ENCODE peak calls at places on chromosome 15, in eight cellular contexts. P is psoas muscle; U is OCI-LY7; Q is CD8-positive, alpha-beta T cell; V is suprapubic skin; M is upper lobe of right lung; T is heart left ventricle; W is ovary. Y is an unnamed sample. For H3K4me1, the result is how much of the 10 kb centered on the place peaks cover.

GRCh38 chr15:22956980-22957264 is 23.2 kb downstream of the CYFIP1 start:
- DNase-seq in W (no peak), P (no peak), T (no peak), V (no peak), U (no peak), M (no peak), Q (no peak), Y (no peak)

GRCh38 chr15:42385206-42385979 is 26.1 kb downstream of the CAPN3 start:
- DNase-seq in P (no peak), Q (no peak), V (no peak), M (peak), U (peak), T (no peak), W (no peak), Y (peak)

GRCh38 chr15:99361541-99362185 is 110.4 kb downstream of the LRRC28 start:
- DNase-seq in P (no peak), V (no peak), U (peak), Q (no peak), M (no peak), T (no peak), W (no peak), Y (no peak)

GRCh38 chr15:71448688-71449114 is 333.4 kb downstream of the THSD4 start:
- DNase-seq in P (no peak), T (peak), M (no peak), V (no peak), Q (no peak), W (peak), U (peak), Y (peak)

GRCh38 chr15:94395626-94396025 is 164.3 kb downstream of the MCTP2 start:
- DNase-seq in W (no peak), Q (no peak), T (no peak), U (no peak), M (no peak), V (no peak), P (no peak), Y (no peak)

GRCh38 chr15:90816401-90817116 is 51.8 kb upstream of the FURIN start:
- DNase-seq in V (no peak), P (no peak), W (no peak), U (no peak), Q (no peak), T (no peak), M (no peak), Y (no peak)

GRCh38 chr15:60729850-60730458 is 251.0 kb upstream of the ICE2 start:
- DNase-seq in Q (no peak), W (no peak), P (no peak), T (no peak), U (no peak), V (no peak), M (no peak), Y (no peak)

GRCh38 chr15:80619677-80620076 is 75.4 kb upstream of the ABHD17C start:
- DNase-seq in Q (no peak), P (no peak), U (no peak), V (no peak), M (no peak), W (no peak), T (no peak), Y (no peak)

GRCh38 chr15:43483306-43484128 is 9.4 kb downstream of the TP53BP1 start:
- DNase-seq in V (no peak), U (peak), W (no peak), Q (no peak), T (no peak), P (no peak), M (no peak), Y (no peak)

GRCh38 chr15:96327155-96327741 is 3.3 kb upstream of the NR2F2 start:
- DNase-seq in M (no peak), T (no peak), P (no peak), Q (no peak), W (peak), V (no peak), U (peak), Y (peak)

GRCh38 chr15:54149115-54149531 is 170.9 kb downstream of the UNC13C start:
- DNase-seq in W (no peak), V (no peak), M (no peak), P (no peak), Q (no peak), U (no peak), T (no peak), Y (no peak)

GRCh38 chr15:45121706-45122417 is 7.7 kb downstream of the DUOXA2 start:
- DNase-seq in T (no peak), P (no peak), U (no peak), Q (no peak), V (no peak), W (no peak), M (peak), Y (no peak)

GRCh38 chr15:71807125-71807629 is 3.2 kb upstream of the NR2E3 start:
- DNase-seq in Q (no peak), U (no peak), P (no peak), W (no peak), T (no peak), M (no peak), V (no peak), Y (no peak)

GRCh38 chr15:71601038-71601869 is 209.1 kb upstream of the NR2E3 start:
- DNase-seq in Q (no peak), P (no peak), W (no peak), U (no peak), M (no peak), V (no peak), T (no peak), Y (no peak)

GRCh38 chr15:51195459-51195858 is 100.8 kb upstream of the TNFAIP8L3 start:
- DNase-seq in T (no peak), U (no peak), V (no peak), P (no peak), M (no peak), W (no peak), Q (no peak), Y (no peak)

GRCh38 chr15:67253517-67254237 is 784 bp downstream of the AAGAB start:
- DNase-seq in V (no peak), U (no peak), M (no peak), P (no peak), W (peak), T (no peak), Q (no peak), Y (peak)

GRCh38 chr15:77589839-77590238 is 42.9 kb downstream of the LINGO1 start:
- DNase-seq in P (no peak), T (peak), V (no peak), W (no peak), Q (no peak), M (no peak), U (no peak), Y (no peak)

GRCh38 chr15:83320404-83320803 is 35.9 kb upstream of the BNC1 start:
- DNase-seq in U (no peak), M (no peak), T (no peak), V (no peak), P (no peak), W (no peak), Q (no peak), Y (no peak)

GRCh38 chr15:35851491-35851890 is 305.5 kb upstream of the DPH6 start:
- DNase-seq in M (no peak), U (no peak), P (no peak), W (no peak), V (no peak), Q (no peak), T (no peak), Y (no peak)

GRCh38 chr15:31230630-31231485 is 95.8 kb upstream of the KLF13 start:
- DNase-seq in U (peak), M (no peak), T (no peak), P (no peak), V (no peak), Q (no peak), W (no peak), Y (no peak)

GRCh38 chr15:100245496-100245838 is 96.3 kb downstream of the ADAMTS17 start:
- DNase-seq in M (no peak), V (no peak), T (no peak), P (no peak), W (no peak), U (no peak), Q (no peak), Y (no peak)

GRCh38 chr15:36062357-36062756 is 516.4 kb upstream of the DPH6 start:
- DNase-seq in U (no peak), W (no peak), T (no peak), M (no peak), P (no peak), V (no peak), Q (no peak), Y (no peak)

GRCh38 chr15:97078556-97078955 is 748.1 kb downstream of the NR2F2 start:
- DNase-seq in Q (no peak), U (no peak), V (no peak), W (no peak), T (no peak), P (no peak), M (no peak), Y (no peak)

GRCh38 chr15:100308222-100309007 is 33.4 kb downstream of the ADAMTS17 start:
- DNase-seq in P (no peak), V (no peak), U (no peak), M (no peak), Q (no peak), W (peak), T (peak), Y (no peak)

GRCh38 chr15:33547876-33548275 is 237.1 kb downstream of the RYR3 start:
- DNase-seq in M (no peak), V (no peak), W (peak), T (no peak), Q (no peak), P (peak), U (peak), Y (peak)

GRCh38 chr15:75107509-75107904 is 84.1 kb downstream of the PPCDC start:
- DNase-seq in U (no peak), M (no peak), P (no peak), W (no peak), T (no peak), V (no peak), Q (no peak), Y (no peak)

GRCh38 chr15:90910441-90911301 is 7.6 kb downstream of the MAN2A2 start:
- DNase-seq in M (no peak), U (no peak), T (no peak), Q (no peak), V (no peak), P (peak), W (no peak), Y (no peak)

GRCh38 chr15:77505556-77505955 is 84.9 kb downstream of the HMG20A start:
- DNase-seq in W (no peak), T (no peak), V (no peak), P (no peak), M (no peak), Q (no peak), U (no peak), Y (no peak)

GRCh38 chr15:87224409-87224808 is 1032.1 kb downstream of the NTRK3 start:
- DNase-seq in P (no peak), T (no peak), M (no peak), Q (no peak), V (no peak), W (no peak), U (no peak), Y (no peak)

GRCh38 chr15:76401285-76401684 is 64.7 kb downstream of the ISL2 start:
- DNase-seq in V (no peak), U (no peak), M (no peak), Q (no peak), P (no peak), T (no peak), W (no peak), Y (no peak)

GRCh38 chr15:91992940-91993339 is 139.4 kb downstream of the SLCO3A1 start:
- DNase-seq in T (no peak), U (no peak), W (no peak), Q (no peak), M (no peak), V (no peak), P (no peak), Y (no peak)
- TF ChIP-seq CTCF in T (no peak), U (no peak), W (no peak), Q (no peak), M (no peak), V (no peak), P (no peak), Y (no peak)

DNA sequence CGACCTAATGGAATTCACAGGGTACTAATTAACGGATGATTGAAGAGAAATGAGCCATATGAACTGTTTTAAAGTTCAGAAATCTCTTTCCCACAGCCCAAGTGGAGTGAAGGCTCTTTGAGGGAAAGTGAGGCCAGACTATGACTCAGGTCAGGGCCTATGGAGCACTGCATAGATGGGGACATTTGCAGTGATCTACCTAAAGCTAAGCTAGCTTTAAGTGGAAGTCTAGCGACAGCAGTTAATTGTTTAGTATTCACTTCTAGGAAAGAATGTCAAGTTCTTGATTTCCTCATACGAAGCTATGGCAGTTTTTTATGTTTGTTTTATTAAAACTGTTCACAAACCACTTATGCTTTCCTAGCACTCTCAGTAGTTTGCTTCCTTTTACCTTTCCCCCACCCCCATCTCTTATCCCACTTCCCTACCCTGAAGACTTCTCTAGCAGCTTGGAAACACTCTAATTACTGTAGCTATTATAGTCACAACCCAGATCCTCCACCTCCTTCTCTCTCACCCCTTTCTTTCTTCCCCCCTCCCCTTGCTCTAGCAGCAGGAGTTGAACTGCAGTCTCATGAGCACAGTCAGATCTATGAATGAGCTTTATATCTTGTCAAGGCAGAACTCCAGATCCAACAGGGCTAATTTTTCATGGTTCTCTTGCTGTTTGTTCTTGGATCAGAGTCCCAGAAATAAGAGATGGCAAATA is 6.2 kb downstream of the ZNF609 start:
- DNase-seq in U (no peak), V (no peak), T (no peak), Q (no peak), M (no peak), W (no peak), P (no peak), Y (no peak)
- H3K27ac ChIP-seq in U (no peak), V (no peak), T (no peak), Q (no peak), M (peak), W (no peak), P (no peak), Y (no peak)

DNA sequence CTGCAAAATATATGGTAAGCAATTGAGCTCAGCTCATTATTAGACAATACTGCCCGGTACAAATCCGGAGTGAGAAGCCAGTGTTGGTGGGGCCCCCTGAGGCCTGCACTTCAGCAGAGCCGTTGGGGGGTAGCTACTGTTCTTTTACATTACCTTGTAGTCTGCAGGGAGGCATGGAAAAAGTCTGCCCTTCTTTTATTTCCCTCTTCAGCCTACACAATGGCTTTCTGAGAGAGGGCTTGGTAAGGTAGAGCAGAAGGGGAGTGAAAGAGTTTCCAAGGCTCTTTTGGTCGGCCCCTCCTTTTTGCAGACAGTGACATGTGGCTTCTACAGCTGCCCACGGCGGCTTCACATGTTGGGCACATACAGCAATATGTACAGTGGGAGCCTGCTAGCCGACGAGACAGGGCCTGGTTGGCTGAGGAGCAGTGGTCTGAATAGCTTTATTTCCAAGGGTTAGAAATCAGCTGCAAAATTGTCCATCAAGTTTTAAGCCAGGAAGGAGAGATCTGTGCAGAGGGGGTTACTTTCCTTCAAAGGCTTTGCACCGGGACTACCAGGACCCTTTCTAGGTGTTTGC is 3.9 kb downstream of the INAFM2 start:
- DNase-seq in Q (no peak), U (no peak), P (no peak), V (no peak), T (no peak), M (no peak), W (no peak), Y (no peak)
- H3K4me1 ChIP-seq in Q (under half), U (under half), P (under half), V (under half), T (half or more), M (half or more), W (under half), Y (half or more)

GRCh38 chr15:40847225-40847961 is 3.5 kb downstream of the SPINT1 start:
- DNase-seq in P (no peak), W (no peak), M (peak), Q (no peak), U (peak), T (peak), V (no peak), Y (peak)
- TF ChIP-seq CTCF in P (no peak), W (no peak), M (no peak), Q (no peak), U (no peak), T (no peak), V (no peak), Y (peak)

DNA sequence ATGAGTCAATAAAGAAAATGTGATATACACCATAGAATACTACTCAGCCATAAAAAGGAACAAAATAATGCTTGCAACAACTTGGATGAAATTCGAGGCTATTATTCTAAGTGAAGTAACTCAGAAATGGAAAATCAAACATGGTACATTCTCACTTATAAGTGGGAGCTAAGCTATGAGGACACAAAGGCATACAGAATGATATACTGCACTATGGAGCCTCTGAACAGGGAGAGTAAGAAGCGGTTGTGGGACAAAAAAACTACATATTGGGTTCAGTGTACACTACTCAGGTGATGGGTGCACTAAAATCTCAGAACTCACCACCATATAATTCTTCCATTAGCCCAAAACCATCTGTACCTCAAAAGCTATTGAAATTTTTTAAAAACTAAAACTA is 68.8 kb upstream of the AKAP13 start:
- DNase-seq in M (no peak), U (no peak), Q (no peak), T (no peak), P (no peak), W (no peak), V (no peak), Y (no peak)
- H3K27ac ChIP-seq in M (no peak), U (no peak), Q (no peak), T (no peak), P (no peak), W (no peak), V (no peak), Y (no peak)

GRCh38 chr15:92920595-92921169 is 20.6 kb downstream of the CHD2 start:
- DNase-seq in T (no peak), W (no peak), P (no peak), Q (no peak), V (no peak), U (no peak), M (no peak), Y (no peak)
- H3K4me1 ChIP-seq in T (half or more), W (under half), P (half or more), Q (half or more), V (half or more), U (half or more), M (half or more), Y (half or more)

GRCh38 chr15:88802250-88802990 is 816 bp upstream of the ACAN start:
- DNase-seq in W (no peak), V (no peak), T (no peak), U (no peak), M (no peak), P (no peak), Q (no peak), Y (no peak)

GRCh38 chr15:88799341-88799740 is 3.9 kb upstream of the ACAN start:
- DNase-seq in W (no peak), V (no peak), M (no peak), T (no peak), U (no peak), P (no peak), Q (no peak), Y (no peak)

GRCh38 chr15:88797648-88798339 is 5.4 kb upstream of the ACAN start:
- DNase-seq in W (no peak), P (no peak), V (no peak), M (no peak), Q (no peak), T (no peak), U (no peak), Y (no peak)

GRCh38 chr15:88802991-88803240 is 320 bp upstream of the ACAN start:
- DNase-seq in W (no peak), T (no peak), P (no peak), Q (no peak), M (no peak), U (no peak), V (no peak), Y (no peak)

GRCh38 chr15:88800026-88800425 is 3.2 kb upstream of the ACAN start:
- DNase-seq in T (no peak), P (no peak), V (no peak), U (no peak), W (no peak), M (no peak), Q (no peak), Y (no peak)
- TF ChIP-seq CTCF in T (no peak), P (no peak), V (no peak), U (no peak), W (no peak), M (no peak), Q (no peak), Y (no peak)

DNA sequence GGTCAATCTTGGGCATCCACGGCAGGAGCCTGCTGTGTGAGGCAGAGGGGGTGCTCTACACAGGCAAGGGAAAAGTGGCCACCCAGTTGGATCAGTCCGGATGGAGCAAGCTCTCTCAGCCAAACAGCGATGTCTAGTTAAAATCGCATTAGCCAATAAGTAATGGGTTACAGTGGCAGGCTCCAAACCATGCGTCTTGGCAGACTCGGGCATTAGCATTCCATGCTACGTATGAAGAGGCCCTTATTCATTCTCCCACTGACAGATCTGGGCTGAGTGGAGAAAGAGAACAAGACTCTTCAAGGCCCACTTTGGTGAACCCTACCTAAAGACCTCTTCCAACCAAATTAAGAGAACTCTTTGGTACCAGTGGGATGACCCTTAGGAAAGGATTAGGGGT is 49.3 kb downstream of the CCNB2 start:
- DNase-seq in V (peak), T (no peak), P (no peak), Q (no peak), W (no peak), M (no peak), U (no peak), Y (no peak)
- H3K27ac ChIP-seq in V (no peak), T (no peak), P (no peak), Q (no peak), W (no peak), M (no peak), U (no peak), Y (no peak)

Y was measured in body of pancreas.